ENCODE peak calls at places on chromosomes 13 and 19, in six cellular contexts. E, L, W, F, Z and Q are unnamed samples. For H3K9me3, the result is how much of the 10 kb centered on the place peaks cover.

GRCh38 chr19:43934055-43934984 is 762 bp downstream of the ZNF45 start:
- DNase-seq in E (peak), L (peak), W (peak), F (no peak), Z (no peak), Q (peak)

GRCh38 chr19:53785196-53785889 is 38.8 kb downstream of the NLRP12 start:
- DNase-seq in E (no peak), L (no peak), W (no peak), F (no peak), Z (no peak), Q (no peak)

GRCh38 chr19:8342684-8343482 is at the start of gene KANK3:
- DNase-seq in E (peak), L (peak), W (peak), F (peak), Z (peak), Q (peak)

GRCh38 chr13:112222971-112223370 is 153.2 kb upstream of the SPACA7 start:
- DNase-seq in E (no peak), L (no peak), W (no peak), F (no peak), Z (no peak), Q (no peak)

GRCh38 chr13:102017248-102017647 is 384.6 kb downstream of the FGF14 start:
- DNase-seq in E (no peak), L (no peak), W (no peak), F (no peak), Z (no peak), Q (no peak)

GRCh38 chr13:57375876-57376275 is 208.9 kb downstream of the PRR20E start:
- DNase-seq in E (no peak), L (no peak), W (no peak), F (no peak), Z (no peak), Q (no peak)

GRCh38 chr13:110913322-110913721 is 1.5 kb downstream of the ANKRD10 start:
- DNase-seq in E (peak), L (peak), W (peak), F (peak), Z (no peak), Q (peak)

GRCh38 chr19:35266904-35267817 is 1.6 kb upstream of the USF2 start:
- DNase-seq in E (peak), L (peak), W (peak), F (peak), Z (no peak), Q (peak)

GRCh38 chr13:113845055-113845454 is 18.8 kb downstream of the GAS6 start:
- DNase-seq in E (no peak), L (no peak), W (no peak), F (no peak), Z (no peak), Q (no peak)

GRCh38 chr13:110716235-110716505 is 2.7 kb downstream of the ING1 start:
- DNase-seq in E (peak), L (peak), W (peak), F (peak), Z (no peak), Q (peak)

GRCh38 chr13:61275740-61276139 is 139.9 kb downstream of the PCDH20 start:
- DNase-seq in E (no peak), L (no peak), W (no peak), F (no peak), Z (no peak), Q (no peak)
- TF ChIP-seq EZH2 in E (no peak), L (no peak), W (no peak), F (no peak), Z (no peak), Q (no peak)

GRCh38 chr13:33874871-33875270 is 56.9 kb downstream of the RFC3 start:
- DNase-seq in E (no peak), L (no peak), W (no peak), F (no peak), Z (no peak), Q (peak)
- TF ChIP-seq EZH2phosphoT487 in E (no peak), L (no peak), W (no peak), F (no peak), Z (no peak), Q (no peak)

GRCh38 chr19:12272386-12272785 is 22.3 kb downstream of the ZNF44 start:
- DNase-seq in E (no peak), L (no peak), W (no peak), F (no peak), Z (no peak), Q (no peak)
- H3K9me3 ChIP-seq in E (under half), L (half or more), W (under half), F (under half), Z (under half), Q (half or more)

GRCh38 chr19:58395979-58396627 is 647 bp downstream of the RNF225 start:
- DNase-seq in E (peak), L (peak), W (peak), F (no peak), Z (no peak), Q (no peak)
- TF ChIP-seq EZH2 in E (peak), L (no peak), W (no peak), F (no peak), Z (no peak), Q (no peak)

DNA sequence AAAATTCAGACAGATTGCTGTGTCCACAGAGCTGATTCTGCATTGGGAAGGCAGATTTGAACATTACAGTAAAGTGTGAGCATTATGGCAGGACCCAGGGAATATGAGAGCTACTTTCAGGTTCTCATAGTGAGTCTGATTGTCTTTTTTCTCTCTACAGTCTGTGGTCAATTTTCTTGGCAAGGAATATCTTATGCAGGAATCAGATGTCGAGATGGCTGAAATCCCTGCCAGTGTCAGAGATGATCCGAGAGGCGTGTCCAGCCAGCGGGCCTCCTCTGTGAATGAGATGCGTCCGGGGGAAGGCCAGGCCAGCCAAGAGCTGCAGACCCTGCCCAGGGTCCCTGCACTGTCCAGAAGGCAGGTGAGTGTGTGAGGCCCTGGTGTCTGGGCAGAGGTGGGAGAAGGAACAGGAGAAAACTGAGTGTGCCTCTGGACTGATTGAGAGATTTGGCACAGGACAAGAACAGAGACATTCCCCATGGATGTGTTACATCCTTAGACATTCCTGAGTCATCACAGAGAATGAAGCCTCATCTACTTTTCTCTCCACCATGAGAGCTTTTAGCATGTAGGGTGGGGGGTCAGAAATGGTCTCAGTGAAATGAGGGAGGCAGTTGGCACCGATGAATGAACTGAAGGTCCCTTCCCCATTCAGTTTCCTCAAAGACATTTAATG is 27.3 kb upstream of the EDDM13 start:
- DNase-seq in E (no peak), L (no peak), W (peak), F (no peak), Z (no peak), Q (peak)
- TF ChIP-seq EZH2phosphoT487 in E (no peak), L (no peak), W (no peak), F (no peak), Z (no peak), Q (no peak)

DNA sequence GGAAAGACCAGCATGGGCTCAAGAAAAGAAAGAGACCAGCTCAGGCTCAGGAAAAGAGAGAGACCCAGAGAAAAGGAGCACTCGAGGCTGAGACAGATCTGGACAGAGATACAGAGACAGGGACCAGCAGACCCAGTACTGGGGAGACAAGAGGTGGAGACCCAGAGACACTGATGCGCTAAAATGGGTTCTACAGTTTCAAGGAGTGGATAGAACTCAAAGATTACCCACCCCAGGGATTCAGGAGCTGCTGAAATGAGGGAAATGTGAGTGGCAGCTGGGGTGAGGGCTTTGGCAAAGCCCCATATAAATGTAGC is 609 bp upstream of the ZSCAN18 start:
- DNase-seq in E (no peak), L (no peak), W (no peak), F (no peak), Z (no peak), Q (no peak)
- H3K9me3 ChIP-seq in E (under half), L (under half), W (under half), F (under half), Z (under half), Q (under half)

GRCh38 chr19:1748703-1749341 is 4.5 kb upstream of the ONECUT3 start:
- DNase-seq in E (no peak), L (no peak), W (no peak), F (no peak), Z (no peak), Q (no peak)

GRCh38 chr19:1746401-1747284 is 6.7 kb upstream of the ONECUT3 start:
- DNase-seq in E (no peak), L (no peak), W (peak), F (no peak), Z (peak), Q (peak)

GRCh38 chr19:1749373-1750342 is 3.6 kb upstream of the ONECUT3 start:
- DNase-seq in E (peak), L (no peak), W (no peak), F (no peak), Z (no peak), Q (no peak)

GRCh38 chr19:1747285-1748114 is 5.8 kb upstream of the ONECUT3 start:
- DNase-seq in E (peak), L (peak), W (peak), F (no peak), Z (peak), Q (peak)

GRCh38 chr19:1748115-1748702 is 5.1 kb upstream of the ONECUT3 start:
- DNase-seq in E (no peak), L (peak), W (no peak), F (no peak), Z (no peak), Q (no peak)
- TF ChIP-seq EZH2 in E (no peak), L (peak), W (no peak), F (no peak), Z (no peak), Q (no peak)

GRCh38 chr13:48682452-48682851 is 28.7 kb downstream of the CYSLTR2 start:
- DNase-seq in E (no peak), L (no peak), W (no peak), F (no peak), Z (no peak), Q (no peak)

GRCh38 chr13:48680756-48681392 is 27.1 kb downstream of the CYSLTR2 start:
- DNase-seq in E (no peak), L (no peak), W (no peak), F (no peak), Z (no peak), Q (no peak)

GRCh38 chr13:48687249-48687648 is 33.5 kb downstream of the CYSLTR2 start:
- DNase-seq in E (no peak), L (no peak), W (no peak), F (no peak), Z (no peak), Q (no peak)

GRCh38 chr13:48686810-48687209 is 33.1 kb downstream of the CYSLTR2 start:
- DNase-seq in E (no peak), L (no peak), W (no peak), F (no peak), Z (no peak), Q (no peak)
- TF ChIP-seq EZH2phosphoT487 in E (no peak), L (no peak), W (no peak), F (no peak), Z (no peak), Q (no peak)

GRCh38 chr13:106917673-106918652 is 350.0 kb upstream of the ARGLU1 start:
- DNase-seq in E (peak), L (peak), W (peak), F (peak), Z (peak), Q (peak)
- H3K9me3 ChIP-seq in E (under half), L (under half), W (under half), F (under half), Z (under half), Q (under half)

DNA sequence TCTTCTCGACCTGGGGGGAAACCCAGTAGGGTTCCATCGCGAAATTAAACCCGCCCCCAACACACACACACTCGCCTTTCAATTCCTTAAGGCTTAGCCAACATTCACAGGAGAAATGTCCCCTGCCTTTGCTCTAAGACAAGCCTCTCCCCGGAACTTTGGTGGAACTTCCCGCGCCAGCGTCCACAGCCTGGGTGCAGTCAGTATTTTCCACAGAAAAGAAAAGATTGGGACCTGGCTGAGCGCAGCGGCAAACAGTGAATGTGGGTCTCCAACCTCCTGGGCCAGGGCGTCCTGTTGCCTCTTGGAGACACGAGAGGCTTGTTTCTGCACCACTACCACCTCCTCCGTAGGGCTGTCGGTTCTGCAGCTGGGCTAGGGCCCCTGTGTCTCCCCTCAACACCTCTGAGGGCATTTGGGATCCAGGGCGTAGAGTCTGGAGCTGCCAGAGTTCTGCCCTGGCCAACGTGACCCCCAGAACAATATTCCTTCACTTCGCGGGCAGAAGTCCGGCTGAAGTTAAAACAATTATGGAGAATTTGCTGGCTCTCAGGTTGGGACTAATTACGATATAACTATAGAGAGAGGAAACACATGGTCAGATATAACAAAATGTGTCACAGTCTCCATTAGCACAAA is 3.3 kb downstream of the PDX1 start:
- DNase-seq in E (no peak), L (no peak), W (no peak), F (no peak), Z (no peak), Q (no peak)
- TF ChIP-seq EZH2 in E (no peak), L (peak), W (peak), F (no peak), Z (no peak), Q (no peak)